ENCODE peak calls at places on chromosome 17, in four cellular contexts. I, A, K and P are unnamed samples.

GRCh38 chr17:74671031-74671771 is 41.5 kb downstream of the CD300LF start:
- DNase-seq in I (no peak), A (no peak), K (peak; percentile 81), P (peak; percentile 26)

GRCh38 chr17:2058521-2059124 is 3.7 kb downstream of the HIC1 start:
- DNase-seq in I (no peak), A (no peak), K (peak; percentile 51), P (no peak)

GRCh38 chr17:40559016-40559853 is 6.0 kb downstream of the CCR7 start:
- DNase-seq in I (no peak), A (no peak), K (peak; percentile 23), P (no peak)

GRCh38 chr17:78645421-78646295 is 68.5 kb upstream of the DNAH17 start:
- DNase-seq in I (peak; percentile 62), A (peak; percentile 28), K (no peak), P (no peak)

GRCh38 chr17:5758651-5759050 is 174.3 kb upstream of the NLRP1 start:
- DNase-seq in I (no peak), A (no peak), K (no peak), P (no peak)

GRCh38 chr17:29005936-29006438 is at the start of gene SEZ6:
- DNase-seq in I (no peak), A (no peak), K (peak; percentile 70), P (no peak)

GRCh38 chr17:34527908-34528470 is 51.4 kb upstream of the TMEM132E start:
- DNase-seq in I (no peak), A (no peak), K (no peak), P (no peak)

GRCh38 chr17:43211123-43211479 is 574 bp upstream of the TMEM106A start:
- DNase-seq in I (no peak), A (no peak), K (no peak), P (no peak)

GRCh38 chr17:1013729-1014090 is 16.8 kb downstream of the TIMM22 start:
- DNase-seq in I (no peak), A (no peak), K (no peak), P (no peak)

DNA sequence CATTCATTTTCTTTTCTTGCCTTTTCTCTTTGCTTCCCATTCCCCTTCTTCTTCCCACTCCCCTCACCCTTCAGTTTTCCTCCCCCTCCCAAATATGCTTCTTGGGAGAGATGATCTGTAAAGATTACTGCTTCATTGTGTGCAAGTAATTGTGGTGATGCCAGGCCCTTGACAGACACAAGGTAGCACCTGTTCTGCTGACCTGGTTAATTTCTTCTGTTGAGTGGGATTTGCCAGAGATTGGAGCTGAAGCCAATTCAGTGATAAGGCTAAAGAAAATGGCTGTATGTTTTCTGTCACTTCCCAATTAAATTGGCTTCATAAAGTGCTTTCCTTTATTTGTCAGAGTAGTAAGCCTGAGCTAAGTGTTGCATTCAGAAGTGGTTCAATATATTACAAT is 44.5 kb downstream of the AATF start:
- DNase-seq in I (no peak), A (no peak), K (no peak), P (no peak)
- H3K36me3 ChIP-seq in I (peaks cover 68% of the 10 kb centered on the region), A (peaks cover 28% of the 10 kb centered on the region), K (peaks cover 83% of the 10 kb centered on the region), P (peaks cover 22% of the 10 kb centered on the region)

GRCh38 chr17:8117367-8117979 is 841 bp downstream of the ALOXE3 start:
- DNase-seq in I (no peak), A (no peak), K (no peak), P (no peak)
- H3K36me3 ChIP-seq in I (no peaks in the 10 kb centered on the region), A (no peaks in the 10 kb centered on the region), K (no peaks in the 10 kb centered on the region), P (no peaks in the 10 kb centered on the region)

DNA sequence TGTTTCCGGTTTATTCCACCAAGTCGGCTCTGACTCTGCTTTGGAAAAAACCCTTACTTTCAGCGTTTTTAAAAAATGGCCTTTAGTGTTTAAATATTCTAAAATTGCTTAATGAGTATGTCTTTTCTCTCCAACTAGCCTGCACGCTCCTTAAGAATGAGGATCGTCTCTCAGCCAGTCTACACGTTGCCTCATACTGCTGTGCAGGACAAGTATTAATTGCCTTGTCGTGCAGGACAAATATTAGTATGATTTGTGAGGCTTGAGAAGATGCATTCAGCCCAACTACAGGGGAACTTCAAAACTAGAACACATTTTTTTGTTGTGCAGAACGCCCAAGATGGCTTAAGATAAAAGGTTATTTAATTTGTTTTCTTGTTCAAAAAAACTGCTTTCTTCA is 61.2 kb downstream of the MARCHF10 start:
- DNase-seq in I (no peak), A (no peak), K (no peak), P (no peak)
- H3K36me3 ChIP-seq in I (no peaks in the 10 kb centered on the region), A (no peaks in the 10 kb centered on the region), K (no peaks in the 10 kb centered on the region), P (no peaks in the 10 kb centered on the region)

DNA sequence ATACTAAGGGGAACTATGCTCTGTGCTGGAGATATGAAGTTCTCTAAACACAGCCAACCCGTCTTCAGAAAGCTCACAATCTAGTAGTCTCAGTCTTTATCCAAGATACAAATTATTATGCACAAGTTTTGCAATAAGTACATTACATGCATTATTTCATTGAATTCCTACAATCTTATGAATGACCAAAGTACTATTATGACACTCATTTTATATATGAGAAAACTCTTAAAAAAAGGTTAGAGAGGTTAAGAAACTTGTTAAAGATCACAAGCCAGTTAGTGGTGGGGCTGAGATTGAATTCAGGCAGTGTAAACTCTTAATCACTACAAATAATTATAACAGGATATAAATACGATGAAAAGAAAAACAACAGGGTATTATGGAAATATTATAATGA is 4.7 kb upstream of the BRIP1 start:
- DNase-seq in I (no peak), A (no peak), K (no peak), P (no peak)
- H3K36me3 ChIP-seq in I (peaks cover 29% of the 10 kb centered on the region), A (peaks cover 7% of the 10 kb centered on the region), K (peaks cover 41% of the 10 kb centered on the region), P (peaks cover 4% of the 10 kb centered on the region)

DNA sequence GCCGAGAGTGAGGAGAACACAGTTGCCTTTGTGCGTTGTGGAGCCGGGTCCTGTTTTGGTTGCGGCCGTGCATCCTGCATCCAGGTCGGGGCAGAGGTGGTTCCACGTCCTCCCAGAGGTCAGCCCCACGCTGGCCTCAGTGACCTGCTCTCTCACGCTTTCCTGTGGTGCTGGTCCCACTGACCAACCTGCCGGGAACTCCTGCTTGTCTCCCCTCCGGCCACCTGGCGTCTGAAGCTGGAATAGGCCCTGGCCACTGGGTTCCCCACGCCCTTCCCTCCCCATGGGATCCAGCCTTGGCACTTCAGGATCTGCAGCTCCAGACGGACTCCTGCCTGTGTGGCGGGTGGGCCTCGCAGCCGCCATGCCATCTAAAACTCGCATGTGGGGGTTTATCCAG is 85.5 kb upstream of the ZNF750 start:
- DNase-seq in I (no peak), A (no peak), K (no peak), P (no peak)
- H3K36me3 ChIP-seq in I (peaks cover 62% of the 10 kb centered on the region), A (peaks cover 51% of the 10 kb centered on the region), K (peaks cover 56% of the 10 kb centered on the region), P (peaks cover 8% of the 10 kb centered on the region)

GRCh38 chr17:57626520-57627210 is 118.4 kb downstream of the CCDC182 start:
- DNase-seq in I (no peak), A (no peak), K (no peak), P (no peak)

GRCh38 chr17:57625511-57625910 is 119.6 kb downstream of the CCDC182 start:
- DNase-seq in I (no peak), A (no peak), K (no peak), P (no peak)

GRCh38 chr17:57624390-57624789 is 120.7 kb downstream of the CCDC182 start:
- DNase-seq in I (no peak), A (no peak), K (no peak), P (no peak)

GRCh38 chr17:57627591-57627990 is 117.5 kb downstream of the CCDC182 start:
- DNase-seq in I (no peak), A (no peak), K (no peak), P (no peak)

GRCh38 chr17:57625957-57626356 is 119.1 kb downstream of the CCDC182 start:
- DNase-seq in I (no peak), A (no peak), K (no peak), P (no peak)
- H3K36me3 ChIP-seq in I (no peaks in the 10 kb centered on the region), A (no peaks in the 10 kb centered on the region), K (no peaks in the 10 kb centered on the region), P (peaks cover 7% of the 10 kb centered on the region)

GRCh38 chr17:4541328-4542002 is 13.7 kb downstream of the MYBBP1A start:
- DNase-seq in I (no peak), A (no peak), K (no peak), P (no peak)
- H3K36me3 ChIP-seq in I (peaks cover 79% of the 10 kb centered on the region), A (peaks cover 27% of the 10 kb centered on the region), K (peaks cover 55% of the 10 kb centered on the region), P (peaks cover 53% of the 10 kb centered on the region)

GRCh38 chr17:37200497-37200896 is 175.3 kb upstream of the C17orf78 start:
- DNase-seq in I (no peak), A (no peak), K (no peak), P (no peak)
- H3K36me3 ChIP-seq in I (peaks cover 23% of the 10 kb centered on the region), A (peaks cover 9% of the 10 kb centered on the region), K (peaks cover 7% of the 10 kb centered on the region), P (peaks cover 24% of the 10 kb centered on the region)

GRCh38 chr17:82588266-82589175 is 59.7 kb downstream of the WDR45B start:
- DNase-seq in I (no peak), A (no peak), K (no peak), P (no peak)

GRCh38 chr17:82589851-82590180 is 58.4 kb downstream of the WDR45B start:
- DNase-seq in I (no peak), A (no peak), K (no peak), P (no peak)

GRCh38 chr17:82583720-82584234 is 64.2 kb downstream of the FOXK2 start:
- DNase-seq in I (no peak), A (no peak), K (no peak), P (no peak)

GRCh38 chr17:82587234-82588086 is 60.8 kb downstream of the WDR45B start:
- DNase-seq in I (no peak), A (no peak), K (no peak), P (no peak)

GRCh38 chr17:82586576-82587233 is 61.5 kb downstream of the WDR45B start:
- DNase-seq in I (no peak), A (no peak), K (no peak), P (no peak)
- H3K36me3 ChIP-seq in I (peaks cover 38% of the 10 kb centered on the region), A (peaks cover 35% of the 10 kb centered on the region), K (peaks cover 75% of the 10 kb centered on the region), P (peaks cover 33% of the 10 kb centered on the region)

GRCh38 chr17:38464723-38465419 is 36.6 kb downstream of the ARHGAP23 start:
- DNase-seq in I (peak; percentile 67), A (no peak), K (peak; percentile 94), P (peak; percentile 48)
- H3K36me3 ChIP-seq in I (peaks cover 54% of the 10 kb centered on the region), A (peaks cover 32% of the 10 kb centered on the region), K (peaks cover 89% of the 10 kb centered on the region), P (peaks cover 38% of the 10 kb centered on the region)